ENCODE peak calls at places on chromosomes 3 and 15, in seven cellular contexts. Y is brain microvascular endothelial cell, J is cardiac fibroblast, E is astrocyte of the spinal cord, S is AG04450, Z is RWPE1, L is esophagus muscularis mucosa. G is an unnamed sample.

GRCh38 chr3:184801241-184801640 is 10.7 kb upstream of the VPS8 start:
- DNase-seq in Y (no peak), E (no peak), S (no peak), J (no peak), L (no peak), Z (no peak), G (no peak)

GRCh38 chr3:141020139-141020940 is 30.8 kb upstream of the SPSB4 start:
- DNase-seq in Z (no peak), J (no peak), S (no peak), E (peak; percentile 21), L (no peak), Y (no peak), G (no peak)

GRCh38 chr15:31079519-31079918 is 22.0 kb downstream of the TRPM1 start:
- DNase-seq in E (no peak), Z (no peak), Y (peak; percentile 23), J (peak; percentile 85), L (no peak), S (peak; percentile 48), G (no peak)

GRCh38 chr3:13338231-13338630 is 81.9 kb downstream of the NUP210 start:
- DNase-seq in S (no peak), Z (no peak), E (no peak), Y (no peak), L (no peak), J (peak; percentile 3), G (no peak)

GRCh38 chr3:28349397-28350000 is 875 bp upstream of the AZI2 start:
- DNase-seq in L (peak; percentile 91), Y (peak; percentile 5), S (no peak), E (no peak), J (peak; percentile 57), Z (peak; percentile 8), G (no peak)

GRCh38 chr15:35557544-35557943 is 11.6 kb upstream of the DPH6 start:
- DNase-seq in Z (peak; percentile 79), E (peak; percentile 88), L (no peak), S (peak; percentile 66), Y (peak; percentile 90), J (peak; percentile 83), G (no peak)

GRCh38 chr3:14329116-14329830 is 73.1 kb upstream of the SLC6A6 start:
- DNase-seq in Y (no peak), Z (peak; percentile 16), L (no peak), J (peak; percentile 22), S (no peak), E (peak; percentile 48), G (no peak)

GRCh38 chr3:50401973-50402372 is 42.7 kb upstream of the TMEM115 start:
- DNase-seq in E (no peak), J (no peak), S (no peak), Y (no peak), L (no peak), Z (no peak), G (no peak)

GRCh38 chr3:196868297-196868661 is 559 bp downstream of the SENP5 start:
- DNase-seq in L (no peak), J (peak; percentile 27), Z (peak; percentile 18), Y (peak; percentile 18), S (no peak), E (no peak), G (peak; percentile 36)

GRCh38 chr15:78208341-78208844 is 26.0 kb downstream of the ACSBG1 start:
- DNase-seq in J (no peak), S (no peak), L (no peak), Z (no peak), E (no peak), Y (no peak), G (no peak)

GRCh38 chr15:77033417-77033728 is 37.5 kb downstream of the TSPAN3 start:
- DNase-seq in Y (no peak), S (no peak), J (no peak), Z (no peak), E (no peak), L (no peak), G (no peak)

GRCh38 chr3:141498592-141499223 is 11.9 kb downstream of the RASA2 start:
- DNase-seq in J (peak; percentile 10), Y (no peak), E (no peak), S (no peak), L (no peak), Z (no peak), G (peak; percentile 33)

GRCh38 chr3:168047190-168047795 is 48.4 kb downstream of the GOLIM4 start:
- DNase-seq in E (peak; percentile 89), Y (peak; percentile 64), S (peak; percentile 55), Z (peak; percentile 62), J (peak; percentile 91), L (no peak), G (peak; percentile 61)

GRCh38 chr15:85800460-85801123 is 5.9 kb upstream of the KLHL25 start:
- DNase-seq in J (peak; percentile 63), Y (peak; percentile 27), L (no peak), Z (peak; percentile 70), E (peak; percentile 67), S (no peak), G (no peak)

GRCh38 chr3:65351753-65352152 is 664.0 kb upstream of the ADAMTS9 start:
- DNase-seq in S (no peak), E (no peak), Y (no peak), L (no peak), J (no peak), Z (no peak), G (no peak)

DNA sequence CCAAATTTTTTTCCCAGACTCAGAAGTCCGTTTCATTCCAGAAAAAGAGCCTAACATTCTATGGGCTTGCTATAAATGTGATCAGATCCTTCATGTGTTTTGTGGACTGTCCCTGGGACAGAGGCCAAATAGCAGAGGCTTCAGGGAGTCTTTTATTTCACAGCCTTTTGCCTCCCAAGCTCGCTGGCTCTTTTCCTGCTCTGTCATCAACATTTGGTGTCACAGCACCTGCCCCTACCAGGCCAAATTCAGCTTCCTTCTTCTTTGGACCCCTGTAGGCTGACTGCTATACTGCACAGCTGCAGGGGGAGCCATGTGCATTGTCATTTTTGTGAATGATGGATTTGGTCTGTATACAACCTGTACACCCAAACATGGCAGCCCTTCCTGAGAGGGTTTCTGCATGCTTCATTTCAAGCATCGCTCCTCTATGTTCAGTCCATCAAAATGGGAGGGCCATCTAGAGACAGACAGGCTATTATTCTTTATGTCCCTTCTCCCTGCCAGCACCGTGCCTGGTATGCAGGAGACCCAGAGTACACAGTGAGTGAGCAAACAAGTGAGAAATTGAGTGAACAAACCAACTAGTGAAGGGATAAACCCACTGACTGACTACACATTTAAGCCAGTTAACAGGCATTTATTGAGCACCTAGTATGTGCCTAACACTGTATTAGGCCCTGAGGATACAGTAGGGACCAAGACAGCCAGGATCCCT is 17.9 kb upstream of the RPP14 start:
- DNase-seq in Y (no peak), S (no peak), J (no peak), E (no peak), Z (no peak), L (no peak), G (peak; percentile 13)
- TF ChIP-seq CTCF in Y (peak; percentile 44), S (no peak), J (peak; percentile 7), E (no peak), Z (no peak), L (no peak), G (no peak)

GRCh38 chr15:44023176-44023575 is 171.9 kb downstream of the FRMD5 start:
- DNase-seq in J (peak; percentile 71), Z (no peak), Y (no peak), S (no peak), L (no peak), E (no peak), G (no peak)
- TF ChIP-seq CTCF in J (peak; percentile 37), Z (no peak), Y (peak; percentile 53), S (no peak), L (no peak), E (peak; percentile 9), G (no peak)

DNA sequence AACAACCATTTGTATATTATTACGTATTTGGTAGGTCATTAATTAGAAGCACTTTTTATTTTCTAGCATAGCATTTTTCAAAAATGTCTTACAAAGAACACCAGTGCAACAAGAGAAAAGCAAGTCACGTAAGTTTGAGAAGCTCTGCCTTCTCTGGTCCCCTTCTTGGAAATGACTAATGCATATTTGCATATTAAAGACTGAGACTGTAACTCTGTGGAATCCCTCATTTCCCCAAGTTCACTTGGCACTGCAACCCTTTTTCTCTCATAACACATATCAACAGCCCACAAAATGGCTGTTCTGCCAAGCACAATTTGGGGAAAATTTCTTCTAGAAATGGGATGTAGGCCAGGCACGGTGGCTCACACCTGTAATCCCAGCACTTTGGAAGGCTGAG is 176.3 kb downstream of the ERC2 start:
- DNase-seq in Z (no peak), J (peak; percentile 92), S (no peak), E (peak; percentile 72), L (no peak), Y (no peak), G (no peak)
- TF ChIP-seq CTCF in Z (no peak), J (no peak), S (no peak), E (no peak), L (no peak), Y (no peak), G (no peak)

GRCh38 chr3:138284957-138285477 is 44.6 kb downstream of the NME9 start:
- DNase-seq in Y (no peak), J (peak; percentile 9), L (no peak), Z (no peak), S (no peak), E (no peak), G (no peak)
- TF ChIP-seq CTCF in Y (peak; percentile 48), J (no peak), L (no peak), Z (no peak), S (peak; percentile 22), E (peak; percentile 18), G (no peak)